ENCODE peak calls at places on chromosomes 1 and 21, in five cellular contexts. I is upper lobe of right lung, M is A549, J is cardiac muscle cell, A is NB4. X is an unnamed sample.

GRCh38 chr1:161251579-161251978 is 7.0 kb upstream of the PCP4L1 start:
- DNase-seq in A (no peak), I (peak), M (no peak), J (no peak), X (no peak)

GRCh38 chr1:205791568-205792180 is 16.4 kb upstream of the RAB29 start:
- DNase-seq in A (peak), I (no peak), M (peak), J (peak), X (peak)

GRCh38 chr21:16124397-16125130 is 394.8 kb downstream of the USP25 start:
- DNase-seq in J (peak), A (no peak), M (no peak), I (no peak), X (peak)

GRCh38 chr21:42840411-42841155 is 38.8 kb downstream of the WDR4 start:
- DNase-seq in M (no peak), J (no peak), I (peak), A (no peak), X (no peak)

GRCh38 chr21:16193758-16194606 is 464.2 kb downstream of the USP25 start:
- DNase-seq in I (peak), M (peak), J (peak), A (peak), X (peak)

GRCh38 chr1:75668813-75669212 is 55.7 kb upstream of the ACADM start:
- DNase-seq in I (no peak), J (no peak), M (no peak), A (no peak), X (no peak)

GRCh38 chr1:15485534-15486091 is 9.7 kb downstream of the CELA2B start:
- DNase-seq in A (peak), I (no peak), M (no peak), J (no peak), X (no peak)

GRCh38 chr1:201317551-201317950 is 34.2 kb downstream of the PKP1 start:
- DNase-seq in M (no peak), I (peak), J (no peak), A (no peak), X (no peak)

GRCh38 chr1:206895320-206895719 is 1.9 kb upstream of the IL24 start:
- DNase-seq in A (no peak), I (no peak), J (no peak), M (no peak), X (no peak)

GRCh38 chr1:39969531-39970270 is 14.8 kb downstream of the MFSD2A start:
- DNase-seq in I (peak), M (no peak), J (no peak), A (no peak), X (no peak)

GRCh38 chr1:17259233-17259873 is 10.5 kb downstream of the PADI3 start:
- DNase-seq in J (peak), I (no peak), M (no peak), A (no peak), X (peak)

GRCh38 chr1:205935869-205936268 is 7.4 kb downstream of the SLC26A9 start:
- DNase-seq in I (peak), M (no peak), A (no peak), J (no peak), X (no peak)

GRCh38 chr1:184743062-184743756 is 11.4 kb downstream of the EDEM3 start:
- DNase-seq in J (peak), A (no peak), I (no peak), M (no peak), X (peak)

GRCh38 chr1:89697397-89697796 is 64.5 kb downstream of the LRRC8C start:
- DNase-seq in M (no peak), A (no peak), I (no peak), J (no peak), X (no peak)

GRCh38 chr1:186896211-186896610 is 67.5 kb downstream of the PLA2G4A start:
- DNase-seq in I (no peak), A (no peak), J (peak), M (no peak), X (no peak)

GRCh38 chr1:155131285-155131684 is 3.6 kb downstream of the EFNA1 start:
- DNase-seq in I (peak), J (no peak), M (no peak), A (no peak), X (no peak)

DNA sequence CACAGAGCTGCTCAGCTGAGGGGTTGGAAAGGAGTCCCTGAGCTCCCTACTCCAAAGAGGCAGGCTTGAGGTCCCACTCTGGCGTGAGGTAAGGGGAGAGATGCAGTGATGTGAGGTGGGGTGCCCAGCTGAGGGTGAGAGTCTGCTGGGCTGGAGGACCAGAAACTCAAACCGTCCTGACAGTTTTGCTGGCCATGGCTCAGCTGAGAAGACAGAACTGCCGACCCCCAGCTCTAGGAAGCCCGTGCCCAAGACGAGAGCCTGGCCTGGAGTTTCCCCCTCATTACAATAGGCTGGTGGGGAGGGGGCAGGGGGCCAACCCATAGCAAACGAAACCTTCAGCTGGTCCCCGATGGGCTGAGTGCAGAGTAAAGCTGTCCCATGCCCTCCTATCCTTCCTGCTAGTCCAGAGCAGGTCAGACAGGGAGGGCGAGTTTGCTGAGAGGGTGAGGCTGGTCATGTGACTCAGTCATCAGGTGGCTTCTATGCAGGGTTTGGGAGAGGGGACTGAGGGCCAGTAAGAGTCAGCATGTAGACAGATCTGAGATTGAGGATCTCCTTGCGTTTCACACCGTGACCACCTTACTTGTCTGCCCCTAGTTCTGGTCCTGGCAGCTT is 129.3 kb downstream of the PRDM2 start:
- DNase-seq in I (peak), M (no peak), A (no peak), J (no peak), X (no peak)
- TF ChIP-seq CTCF in I (no peak), M (no peak), A (no peak), J (no peak), X (no peak)

GRCh38 chr1:153734380-153735089 is 6.7 kb downstream of the INTS3 start:
- DNase-seq in A (peak), I (no peak), J (no peak), M (no peak), X (no peak)

GRCh38 chr1:153728305-153729066 is 636 bp downstream of the INTS3 start:
- DNase-seq in J (peak), I (peak), A (peak), M (peak), X (peak)

GRCh38 chr1:153727463-153728304 is at the start of gene INTS3:
- DNase-seq in J (peak), A (peak), I (peak), M (peak), X (peak)

GRCh38 chr1:153733970-153734369 is 6.1 kb downstream of the INTS3 start:
- DNase-seq in I (no peak), A (no peak), M (no peak), J (no peak), X (peak)

GRCh38 chr1:153730468-153730988 is 2.7 kb downstream of the INTS3 start:
- DNase-seq in I (no peak), M (no peak), A (no peak), J (no peak), X (no peak)
- H3K4me3 ChIP-seq in I (no peak), M (no peak), A (no peak), J (no peak), X (no peak)

GRCh38 chr1:100928128-100928527 is 32.2 kb downstream of the SLC30A7 start:
- DNase-seq in J (no peak), M (no peak), A (peak), I (no peak), X (peak)
- TF ChIP-seq CTCF in J (no peak), M (no peak), A (no peak), I (no peak), X (no peak)

DNA sequence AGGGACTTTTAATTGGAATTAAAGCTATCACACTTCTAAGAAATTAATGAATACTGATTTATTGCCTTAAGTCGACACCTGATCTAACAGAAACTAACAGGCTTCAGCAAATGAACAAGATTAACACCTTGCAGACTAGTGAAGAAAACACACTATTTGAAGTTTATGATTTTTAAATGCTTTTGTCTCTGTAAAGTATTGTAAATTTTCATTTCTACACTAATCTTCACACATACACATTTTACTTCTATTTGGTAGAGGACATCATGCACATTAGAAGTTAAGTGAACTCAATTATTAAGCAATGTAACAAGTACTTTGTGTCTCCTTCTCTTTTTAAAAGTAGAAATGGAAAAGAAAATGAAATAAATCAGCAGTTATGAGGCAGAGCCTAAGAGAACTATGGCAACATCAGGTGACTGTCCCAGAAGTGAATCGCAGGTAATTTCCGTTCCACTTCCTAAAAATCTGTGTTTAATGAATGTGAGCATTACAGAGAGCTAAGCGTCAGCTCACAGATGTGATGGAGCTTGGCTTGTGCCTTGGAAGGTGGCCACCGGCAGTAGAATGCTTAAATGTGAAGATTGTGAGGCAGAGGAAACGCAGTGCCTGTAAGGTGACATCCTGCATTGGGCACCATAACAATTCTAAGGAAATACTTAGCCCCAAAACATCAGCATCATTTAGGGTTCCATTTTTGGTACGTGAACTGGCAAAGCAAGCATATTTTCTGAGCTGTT is 1.2 kb downstream of the PRMT2 start:
- DNase-seq in M (no peak), A (no peak), J (no peak), I (no peak), X (no peak)
- H3K4me3 ChIP-seq in M (peak), A (peak), J (peak), I (peak), X (peak)

GRCh38 chr21:41360072-41360821 is 1.6 kb upstream of the MX2 start:
- DNase-seq in I (peak), M (no peak), A (no peak), J (peak), X (peak)
- TF ChIP-seq CTCF in I (no peak), M (no peak), A (no peak), J (peak), X (no peak)

DNA sequence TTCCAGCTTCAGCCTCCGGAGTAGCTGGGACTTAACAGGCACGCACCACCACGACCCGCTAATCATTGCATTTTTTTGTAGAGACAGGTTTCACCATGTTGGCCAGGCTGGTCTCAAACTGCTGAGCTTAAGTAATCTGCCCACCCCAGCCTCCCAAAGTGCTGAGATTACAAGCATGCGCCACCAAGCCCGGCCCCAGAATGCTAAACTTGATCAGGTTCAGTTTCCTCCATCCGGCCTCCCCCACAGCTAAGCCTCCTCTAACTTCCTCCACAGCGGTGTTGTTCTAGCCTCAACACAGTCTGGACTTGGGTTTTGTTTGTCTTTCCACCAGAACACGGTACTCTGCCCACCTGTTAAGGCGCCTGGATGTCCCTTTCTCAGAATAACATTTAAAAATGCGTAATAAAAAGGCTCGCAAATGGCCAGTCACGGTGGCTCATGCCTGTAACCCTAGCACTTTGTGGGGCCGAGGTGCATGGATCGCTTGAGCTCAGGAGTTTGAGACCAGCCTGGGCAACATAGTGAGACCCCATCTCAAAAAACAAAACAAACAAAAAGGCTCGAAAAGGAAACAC is 2.4 kb downstream of the PARP1 start:
- DNase-seq in I (no peak), M (no peak), J (no peak), A (peak), X (no peak)
- H3K4me3 ChIP-seq in I (no peak), M (no peak), J (peak), A (peak), X (no peak)

DNA sequence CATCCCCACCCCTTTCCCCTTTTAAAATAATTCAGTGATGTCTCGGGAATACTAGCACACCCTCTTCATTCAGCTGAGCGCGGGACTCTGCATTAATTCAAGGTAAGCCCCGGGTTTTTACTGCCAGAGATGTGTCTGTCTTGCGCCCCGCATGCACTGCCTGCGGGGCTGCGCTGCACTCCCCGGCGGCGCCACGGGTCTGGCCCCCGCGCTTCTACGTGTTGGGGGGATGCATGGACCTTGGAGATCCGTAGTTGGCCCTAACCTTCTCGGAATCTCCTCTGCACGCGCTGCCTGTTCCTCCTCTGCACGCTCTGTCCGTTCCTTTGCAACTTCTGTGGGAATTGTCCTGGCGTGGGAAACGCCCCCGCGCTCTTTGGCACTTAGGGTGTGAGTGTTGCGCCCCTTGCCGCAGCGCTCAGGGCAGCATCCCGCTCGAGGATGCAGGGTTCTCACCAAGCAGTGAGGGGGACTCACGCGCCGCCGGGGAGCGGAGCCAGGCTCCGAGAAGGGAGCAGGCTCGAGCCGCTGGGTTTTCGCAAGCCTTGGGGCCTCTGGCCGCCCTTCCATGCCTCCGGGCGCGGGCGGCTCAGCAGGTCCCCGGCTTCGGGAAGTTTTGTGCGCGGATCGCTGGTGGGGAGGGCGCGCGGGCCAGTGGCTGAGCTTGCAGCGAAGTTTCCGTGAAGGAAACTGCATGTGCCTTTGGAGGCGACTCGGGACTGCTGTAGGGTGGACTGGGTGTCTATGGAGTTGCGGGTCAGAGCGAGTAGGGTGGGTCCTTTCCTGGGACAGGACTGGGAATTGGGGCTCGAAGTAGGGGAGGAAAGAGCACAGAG is 165.1 kb upstream of the CACNA1E start:
- DNase-seq in M (no peak), A (no peak), I (no peak), J (peak), X (no peak)
- TF ChIP-seq CTCF in M (no peak), A (no peak), I (no peak), J (no peak), X (no peak)

GRCh38 chr1:35886606-35887431 is 3.8 kb downstream of the AGO1 start:
- DNase-seq in M (no peak), A (peak), J (peak), I (no peak), X (no peak)
- H3K4me3 ChIP-seq in M (no peak), A (no peak), J (no peak), I (no peak), X (no peak)